ENCODE peak calls at places on chromosomes 5 and 9, in nine cellular contexts. One of them, this sample, is unnamed.

GRCh38 chr9:75039006-75039405 is 10.9 kb upstream of the CARNMT1 start:
- DNase-seq in aorta: no peak
- DNase-seq in SK-N-DZ: no peak
- DNase-seq in heart left ventricle: no peak
- DNase-seq in GM12891: no peak
- DNase-seq in nephron progenitor cell: no peak
- DNase-seq in iPS-NIHi11: no peak
- DNase-seq in AG09319: peak; percentile 86
- DNase-seq in C1 segment of cervical spinal cord: no peak
- DNase-seq in this sample: no peak

GRCh38 chr5:79173626-79174025 is 62.0 kb downstream of the BHMT start:
- DNase-seq in C1 segment of cervical spinal cord: no peak
- DNase-seq in aorta: no peak
- DNase-seq in iPS-NIHi11: no peak
- DNase-seq in AG09319: no peak
- DNase-seq in nephron progenitor cell: no peak
- DNase-seq in GM12891: no peak
- DNase-seq in SK-N-DZ: no peak
- DNase-seq in heart left ventricle: no peak
- DNase-seq in this sample: no peak

GRCh38 chr5:142296914-142297417 is 27.9 kb downstream of the SPRY4 start:
- DNase-seq in GM12891: no peak
- DNase-seq in nephron progenitor cell: no peak
- DNase-seq in heart left ventricle: peak; percentile 50
- DNase-seq in aorta: peak; percentile 82
- DNase-seq in AG09319: peak; percentile 54
- DNase-seq in C1 segment of cervical spinal cord: no peak
- DNase-seq in SK-N-DZ: no peak
- DNase-seq in iPS-NIHi11: no peak
- DNase-seq in this sample: no peak

GRCh38 chr5:114782869-114783268 is 386.8 kb downstream of the TRIM36 start:
- DNase-seq in iPS-NIHi11: peak; percentile 20
- DNase-seq in aorta: peak; percentile 87
- DNase-seq in AG09319: no peak
- DNase-seq in nephron progenitor cell: no peak
- DNase-seq in SK-N-DZ: no peak
- DNase-seq in GM12891: no peak
- DNase-seq in C1 segment of cervical spinal cord: peak; percentile 77
- DNase-seq in heart left ventricle: peak; percentile 40
- DNase-seq in this sample: peak; percentile 57

GRCh38 chr5:170597109-170597741 is 93.4 kb downstream of the KCNIP1 start:
- DNase-seq in SK-N-DZ: peak; percentile 25
- DNase-seq in GM12891: no peak
- DNase-seq in aorta: no peak
- DNase-seq in AG09319: no peak
- DNase-seq in C1 segment of cervical spinal cord: no peak
- DNase-seq in heart left ventricle: no peak
- DNase-seq in nephron progenitor cell: no peak
- DNase-seq in iPS-NIHi11: no peak
- DNase-seq in this sample: no peak

GRCh38 chr9:114098021-114098659 is 952 bp downstream of the KIF12 start:
- DNase-seq in C1 segment of cervical spinal cord: no peak
- DNase-seq in GM12891: no peak
- DNase-seq in heart left ventricle: no peak
- DNase-seq in nephron progenitor cell: peak; percentile 73
- DNase-seq in aorta: no peak
- DNase-seq in AG09319: no peak
- DNase-seq in iPS-NIHi11: peak; percentile 92
- DNase-seq in SK-N-DZ: no peak
- DNase-seq in this sample: peak; percentile 75

GRCh38 chr9:137762414-137763061 is 115.0 kb upstream of the CACNA1B start:
- DNase-seq in heart left ventricle: peak; percentile 56
- DNase-seq in aorta: no peak
- DNase-seq in C1 segment of cervical spinal cord: no peak
- DNase-seq in nephron progenitor cell: no peak
- DNase-seq in AG09319: no peak
- DNase-seq in GM12891: peak; percentile 64
- DNase-seq in iPS-NIHi11: no peak
- DNase-seq in SK-N-DZ: no peak
- DNase-seq in this sample: no peak

GRCh38 chr9:107397076-107398049 is 92.2 kb downstream of the KLF4 start:
- DNase-seq in aorta: no peak
- DNase-seq in C1 segment of cervical spinal cord: no peak
- DNase-seq in iPS-NIHi11: no peak
- DNase-seq in GM12891: no peak
- DNase-seq in heart left ventricle: no peak
- DNase-seq in nephron progenitor cell: no peak
- DNase-seq in SK-N-DZ: no peak
- DNase-seq in AG09319: peak; percentile 42
- DNase-seq in this sample: no peak

GRCh38 chr9:101582593-101582992 is 12.2 kb downstream of the PPP3R2 start:
- DNase-seq in nephron progenitor cell: no peak
- DNase-seq in C1 segment of cervical spinal cord: no peak
- DNase-seq in iPS-NIHi11: no peak
- DNase-seq in AG09319: peak; percentile 15
- DNase-seq in heart left ventricle: no peak
- DNase-seq in SK-N-DZ: no peak
- DNase-seq in aorta: no peak
- DNase-seq in GM12891: no peak
- DNase-seq in this sample: no peak

GRCh38 chr5:160432815-160433214 is 11.2 kb downstream of the PTTG1 start:
- DNase-seq in iPS-NIHi11: no peak
- DNase-seq in C1 segment of cervical spinal cord: no peak
- DNase-seq in AG09319: no peak
- DNase-seq in nephron progenitor cell: no peak
- DNase-seq in heart left ventricle: no peak
- DNase-seq in aorta: no peak
- DNase-seq in SK-N-DZ: no peak
- DNase-seq in GM12891: no peak
- DNase-seq in this sample: no peak

GRCh38 chr5:154677921-154678320 is 77.3 kb upstream of the LARP1 start:
- DNase-seq in SK-N-DZ: no peak
- DNase-seq in aorta: no peak
- DNase-seq in C1 segment of cervical spinal cord: no peak
- DNase-seq in AG09319: no peak
- DNase-seq in nephron progenitor cell: no peak
- DNase-seq in GM12891: no peak
- DNase-seq in iPS-NIHi11: no peak
- DNase-seq in heart left ventricle: no peak
- DNase-seq in this sample: no peak